ENCODE peak calls at places on chromosomes 12 and 14, in eight cellular contexts. G is fibroblast of the conjunctiva, K is head of caudate nucleus, F is GM23338, V is endodermal cell, A is AML-193, Z is endothelial cell of umbilical vein, Y is HTR-8/SVneo. S is an unnamed sample.

GRCh38 chr12:109308534-109309440 is at the start of gene FOXN4:
- DNase-seq in G (no peak), K (no peak), F (peak; percentile 71), V (peak; percentile 94), A (no peak), Z (no peak), Y (no peak), S (no peak)

GRCh38 chr12:10740182-10740581 is 17.1 kb upstream of the YBX3 start:
- DNase-seq in G (no peak), K (no peak), F (peak; percentile 13), V (no peak), A (no peak), Z (no peak), Y (no peak), S (no peak)

GRCh38 chr12:125097427-125097826 is 32.2 kb downstream of the AACS start:
- DNase-seq in G (no peak), K (no peak), F (no peak), V (no peak), A (no peak), Z (peak; percentile 15), Y (no peak), S (no peak)

GRCh38 chr14:91829511-91829910 is 37.8 kb downstream of the TC2N start:
- DNase-seq in G (no peak), K (no peak), F (no peak), V (no peak), A (no peak), Z (no peak), Y (no peak), S (no peak)

GRCh38 chr12:7162691-7163114 is 26.8 kb upstream of the PEX5 start:
- DNase-seq in G (no peak), K (peak; percentile 87), F (peak; percentile 92), V (peak; percentile 92), A (no peak), Z (no peak), Y (peak; percentile 39), S (peak; percentile 5)

GRCh38 chr12:124767075-124767821 is 96.4 kb downstream of the SCARB1 start:
- DNase-seq in G (no peak), K (peak; percentile 76), F (peak; percentile 76), V (peak; percentile 97), A (peak; percentile 52), Z (peak; percentile 58), Y (peak; percentile 80), S (peak; percentile 70)

GRCh38 chr12:113043240-113043639 is 13.3 kb upstream of the DTX1 start:
- DNase-seq in G (no peak), K (no peak), F (no peak), V (no peak), A (no peak), Z (no peak), Y (no peak), S (no peak)

GRCh38 chr12:92133795-92134637 is 11.6 kb downstream of the BTG1 start:
- DNase-seq in G (no peak), K (no peak), F (no peak), V (no peak), A (peak; percentile 55), Z (no peak), Y (no peak), S (no peak)

GRCh38 chr14:56874375-56874774 is 64.1 kb upstream of the OTX2 start:
- DNase-seq in G (no peak), K (no peak), F (peak; percentile 88), V (peak; percentile 89), A (peak; percentile 3), Z (peak; percentile 2), Y (no peak), S (no peak)

GRCh38 chr12:56161677-56162351 is 3.7 kb downstream of the MYL6 start:
- DNase-seq in G (no peak), K (no peak), F (peak; percentile 23), V (peak; percentile 66), A (no peak), Z (no peak), Y (no peak), S (no peak)

GRCh38 chr14:65229431-65230286 is 127.3 kb upstream of the MAX start:
- DNase-seq in G (no peak), K (peak; percentile 27), F (peak; percentile 71), V (peak; percentile 81), A (no peak), Z (peak; percentile 67), Y (peak; percentile 66), S (peak; percentile 77)

GRCh38 chr12:59041241-59042121 is 121.2 kb upstream of the LRIG3 start:
- DNase-seq in G (peak; percentile 84), K (no peak), F (no peak), V (no peak), A (no peak), Z (peak; percentile 89), Y (peak; percentile 30), S (no peak)

GRCh38 chr12:58139894-58140293 is 198.5 kb downstream of the ATP23 start:
- DNase-seq in G (no peak), K (no peak), F (peak; percentile 32), V (peak; percentile 85), A (no peak), Z (no peak), Y (no peak), S (no peak)

GRCh38 chr12:52126050-52126604 is 46.6 kb downstream of the SMIM41 start:
- DNase-seq in G (no peak), K (no peak), F (no peak), V (peak; percentile 52), A (no peak), Z (peak; percentile 19), Y (no peak), S (no peak)

GRCh38 chr12:107066686-107067085 is 26.7 kb downstream of the CRY1 start:
- DNase-seq in G (no peak), K (no peak), F (no peak), V (no peak), A (no peak), Z (no peak), Y (no peak), S (no peak)

GRCh38 chr14:77296906-77297305 is 23.8 kb downstream of the POMT2 start:
- DNase-seq in G (no peak), K (no peak), F (no peak), V (no peak), A (no peak), Z (no peak), Y (no peak), S (no peak)

GRCh38 chr14:49755378-49755777 is 12.6 kb upstream of the KLHDC2 start:
- DNase-seq in G (no peak), K (no peak), F (no peak), V (no peak), A (no peak), Z (no peak), Y (no peak), S (no peak)

GRCh38 chr12:10241781-10242180 is 29.1 kb downstream of the GABARAPL1 start:
- DNase-seq in G (no peak), K (no peak), F (peak; percentile 5), V (no peak), A (no peak), Z (no peak), Y (no peak), S (no peak)

GRCh38 chr14:20278414-20278813 is 27.3 kb downstream of the TTC5 start:
- DNase-seq in G (no peak), K (no peak), F (no peak), V (no peak), A (no peak), Z (peak; percentile 21), Y (no peak), S (no peak)

GRCh38 chr12:47980779-47981495 is 17.5 kb downstream of the TMEM106C start:
- DNase-seq in G (no peak), K (no peak), F (no peak), V (no peak), A (no peak), Z (no peak), Y (no peak), S (no peak)

GRCh38 chr12:47758834-47759690 is at the start of gene RAPGEF3:
- DNase-seq in G (peak; percentile 44), K (peak; percentile 80), F (peak; percentile 91), V (peak; percentile 96), A (peak; percentile 68), Z (peak; percentile 94), Y (peak; percentile 85), S (peak; percentile 92)

GRCh38 chr12:69519871-69520270 is 49.7 kb downstream of the FRS2 start:
- DNase-seq in G (no peak), K (no peak), F (no peak), V (no peak), A (no peak), Z (no peak), Y (no peak), S (no peak)

GRCh38 chr12:81811066-81811777 is 52.1 kb upstream of the PPFIA2 start:
- DNase-seq in G (no peak), K (no peak), F (peak; percentile 47), V (peak; percentile 75), A (peak; percentile 4), Z (no peak), Y (no peak), S (no peak)

GRCh38 chr12:115760231-115760630 is 517.3 kb downstream of the MED13L start:
- DNase-seq in G (no peak), K (no peak), F (no peak), V (no peak), A (no peak), Z (no peak), Y (no peak), S (no peak)